ENCODE peak calls at places on chromosomes 12 and 14, in six cellular contexts. W, H, I, A, J and R are unnamed samples.

GRCh38 chr12:5003025-5003666 is 40.5 kb upstream of the KCNA5 start:
- DNase-seq in W (peak), H (peak), I (peak), A (peak), J (no peak), R (peak)

GRCh38 chr12:38392584-38393144 is 76.1 kb downstream of the ALG10B start:
- DNase-seq in W (no peak), H (no peak), I (no peak), A (no peak), J (no peak), R (no peak)

GRCh38 chr12:75690556-75690955 is 179.1 kb upstream of the KRR1 start:
- DNase-seq in W (no peak), H (no peak), I (no peak), A (no peak), J (no peak), R (no peak)

GRCh38 chr12:53123578-53124351 is 20.5 kb downstream of the SOAT2 start:
- DNase-seq in W (no peak), H (no peak), I (peak), A (no peak), J (no peak), R (no peak)

GRCh38 chr12:122895757-122896636 is at the start of gene VPS37B:
- DNase-seq in W (peak), H (peak), I (peak), A (peak), J (no peak), R (peak)

GRCh38 chr14:66496911-66497310 is 10.7 kb downstream of the CCDC196 start:
- DNase-seq in W (no peak), H (no peak), I (no peak), A (no peak), J (no peak), R (no peak)

GRCh38 chr12:114697246-114697716 is 13.3 kb upstream of the TBX3 start:
- DNase-seq in W (no peak), H (no peak), I (no peak), A (no peak), J (no peak), R (no peak)

GRCh38 chr12:92987362-92987761 is 58.3 kb upstream of the EEA1 start:
- DNase-seq in W (peak), H (peak), I (no peak), A (no peak), J (no peak), R (no peak)

GRCh38 chr12:105166736-105167135 is 59.2 kb downstream of the WASHC4 start:
- DNase-seq in W (no peak), H (no peak), I (no peak), A (no peak), J (no peak), R (no peak)

GRCh38 chr14:56760164-56760914 is 49.9 kb downstream of the OTX2 start:
- DNase-seq in W (no peak), H (no peak), I (no peak), A (no peak), J (no peak), R (no peak)

GRCh38 chr14:68619805-68620574 is 172.9 kb downstream of the ZFP36L1 start:
- DNase-seq in W (peak), H (peak), I (no peak), A (no peak), J (no peak), R (no peak)

GRCh38 chr12:86228656-86229055 is 27.5 kb downstream of the MGAT4C start:
- DNase-seq in W (no peak), H (no peak), I (no peak), A (no peak), J (no peak), R (no peak)

GRCh38 chr12:2455410-2455809 is 339.4 kb upstream of the FKBP4 start:
- DNase-seq in W (no peak), H (no peak), I (no peak), A (no peak), J (no peak), R (no peak)

GRCh38 chr12:132389066-132389465 is 59.7 kb upstream of the GALNT9 start:
- DNase-seq in W (no peak), H (no peak), I (no peak), A (no peak), J (no peak), R (no peak)

GRCh38 chr12:43306066-43306465 is 245.9 kb downstream of the ADAMTS20 start:
- DNase-seq in W (no peak), H (no peak), I (no peak), A (no peak), J (no peak), R (no peak)

GRCh38 chr14:39733741-39734140 is 301.5 kb upstream of the FBXO33 start:
- DNase-seq in W (no peak), H (no peak), I (no peak), A (no peak), J (no peak), R (no peak)

GRCh38 chr12:116882742-116883141 is 1.5 kb upstream of the HRK start:
- DNase-seq in W (no peak), H (no peak), I (no peak), A (no peak), J (no peak), R (no peak)

GRCh38 chr14:21136024-21136423 is 19.8 kb downstream of the OR5AU1 start:
- DNase-seq in W (peak), H (peak), I (no peak), A (peak), J (no peak), R (peak)

GRCh38 chr14:71103662-71104484 is 196.6 kb downstream of the PCNX1 start:
- DNase-seq in W (peak), H (peak), I (no peak), A (peak), J (peak), R (no peak)

GRCh38 chr12:48828841-48829575 is 10.7 kb downstream of the CACNB3 start:
- DNase-seq in W (no peak), H (no peak), I (no peak), A (no peak), J (no peak), R (no peak)
- TF ChIP-seq POLR2A in W (no peak), H (no peak), I (no peak), A (no peak), J (peak), R (no peak)

DNA sequence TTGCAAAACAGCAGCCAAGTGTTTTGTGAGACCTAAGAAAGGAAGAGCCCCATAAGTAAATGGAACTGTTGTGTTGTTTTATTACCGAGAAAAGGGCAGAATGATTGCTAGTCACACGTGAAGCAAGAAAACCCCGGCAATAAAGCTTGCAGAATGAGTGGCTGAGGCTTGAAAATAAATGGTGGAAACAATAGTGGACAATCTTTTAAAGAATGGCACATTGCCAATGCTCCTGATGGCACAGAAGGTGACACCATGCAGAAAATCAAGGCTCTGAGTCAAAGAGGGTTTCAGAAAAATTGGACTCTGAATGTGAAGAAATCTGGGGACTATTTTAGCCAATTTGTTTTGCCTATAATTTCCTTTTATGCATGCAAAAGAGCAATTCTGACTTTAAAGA is 4.0 kb upstream of the AQP2 start:
- DNase-seq in W (no peak), H (no peak), I (no peak), A (no peak), J (no peak), R (no peak)
- TF ChIP-seq TAF1 in W (no peak), H (no peak), I (no peak), A (no peak), J (no peak), R (no peak)

GRCh38 chr12:14776236-14776959 is 26.9 kb downstream of the WBP11 start:
- DNase-seq in W (no peak), H (no peak), I (no peak), A (no peak), J (no peak), R (no peak)

GRCh38 chr12:14775652-14776020 is 27.6 kb downstream of the WBP11 start:
- DNase-seq in W (no peak), H (no peak), I (no peak), A (no peak), J (no peak), R (no peak)

GRCh38 chr12:14779834-14780233 is 23.4 kb downstream of the WBP11 start:
- DNase-seq in W (no peak), H (no peak), I (no peak), A (no peak), J (no peak), R (no peak)

GRCh38 chr12:14774944-14775651 is 28.2 kb downstream of the WBP11 start:
- DNase-seq in W (no peak), H (no peak), I (peak), A (no peak), J (no peak), R (peak)

DNA sequence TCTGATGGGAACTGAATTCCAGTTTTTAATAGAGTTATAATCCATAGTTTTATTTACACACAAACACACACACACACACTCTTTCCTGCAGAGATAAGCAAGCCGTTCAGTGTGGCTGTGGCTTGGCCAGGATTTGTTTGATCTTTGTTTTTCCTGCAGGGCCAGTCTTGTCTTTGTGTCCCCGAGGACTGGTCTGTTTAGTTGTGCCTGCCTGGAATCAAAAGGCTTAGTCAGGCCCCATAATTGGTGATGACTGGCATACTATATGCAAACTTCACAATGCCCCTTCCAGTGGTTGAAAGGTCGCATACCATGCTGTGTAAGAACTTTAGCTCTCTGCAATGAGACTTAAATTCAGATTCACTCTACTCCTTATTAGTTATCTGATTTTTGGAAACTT is 26.0 kb downstream of the WBP11 start:
- DNase-seq in W (peak), H (no peak), I (no peak), A (no peak), J (no peak), R (no peak)
- TF ChIP-seq POLR2AphosphoS5 in W (no peak), H (no peak), I (no peak), A (no peak), J (no peak), R (no peak)

GRCh38 chr12:47079894-47080724 is at the start of gene AMIGO2:
- DNase-seq in W (no peak), H (peak), I (peak), A (no peak), J (no peak), R (no peak)

GRCh38 chr12:47079365-47079893 is at the start of gene PCED1B:
- DNase-seq in W (peak), H (peak), I (peak), A (peak), J (no peak), R (no peak)

GRCh38 chr12:47077206-47078085 is 2.0 kb upstream of the PCED1B start:
- DNase-seq in W (no peak), H (no peak), I (no peak), A (no peak), J (no peak), R (no peak)

GRCh38 chr12:47078086-47078395 is 1.4 kb upstream of the PCED1B start:
- DNase-seq in W (no peak), H (no peak), I (no peak), A (no peak), J (no peak), R (no peak)

GRCh38 chr12:47078733-47079364 is 572 bp upstream of the PCED1B start:
- DNase-seq in W (no peak), H (no peak), I (no peak), A (no peak), J (no peak), R (no peak)
- TF ChIP-seq POLR2A in W (no peak), H (no peak), I (no peak), A (no peak), J (no peak), R (no peak)

GRCh38 chr12:80332827-80333226 is 111.2 kb upstream of the PTPRQ start:
- DNase-seq in W (no peak), H (no peak), I (no peak), A (no peak), J (no peak), R (no peak)
- TF ChIP-seq TAF1 in W (no peak), H (no peak), I (no peak), A (no peak), J (no peak), R (no peak)